ENCODE peak calls at places on chromosome 12, in four cellular contexts. S is A549, N is K562, C is HepG2. X is an unnamed sample.

GRCh38 chr12:96483116-96483515 is 6.3 kb upstream of the CFAP54 start:
- DNase-seq in S (no peak), N (no peak), C (no peak), X (no peak)

GRCh38 chr12:117985182-117985581 is 16.4 kb upstream of the KSR2 start:
- DNase-seq in S (no peak), N (no peak), C (no peak), X (no peak)

GRCh38 chr12:94875525-94875924 is 128.0 kb downstream of the NDUFA12 start:
- DNase-seq in S (peak; percentile 49), N (no peak), C (peak; percentile 21), X (peak; percentile 86)

GRCh38 chr12:42094277-42094676 is 50.4 kb downstream of the GXYLT1 start:
- DNase-seq in S (no peak), N (no peak), C (no peak), X (no peak)

GRCh38 chr12:122090759-122091535 is 12.4 kb downstream of the MLXIP start:
- DNase-seq in S (no peak), N (no peak), C (no peak), X (no peak)

GRCh38 chr12:128914908-128915563 is 61.8 kb downstream of the GLT1D1 start:
- DNase-seq in S (no peak), N (no peak), C (no peak), X (peak; percentile 88)

GRCh38 chr12:34311337-34311736 is 289.0 kb downstream of the ALG10 start:
- DNase-seq in S (no peak), N (no peak), C (no peak), X (no peak)

GRCh38 chr12:122106891-122107660 is 28.5 kb downstream of the MLXIP start:
- DNase-seq in S (no peak), N (no peak), C (no peak), X (no peak)

GRCh38 chr12:27521981-27522380 is 2.0 kb upstream of the PPFIBP1 start:
- DNase-seq in S (no peak), N (no peak), C (no peak), X (no peak)

GRCh38 chr12:10559241-10559640 is 53.6 kb downstream of the EIF2S3B start:
- DNase-seq in S (no peak), N (no peak), C (no peak), X (no peak)

GRCh38 chr12:25469861-25470260 is 83.2 kb downstream of the LMNTD1 start:
- DNase-seq in S (no peak), N (no peak), C (no peak), X (no peak)

GRCh38 chr12:38919191-38919590 is 13.8 kb upstream of the CPNE8 start:
- DNase-seq in S (no peak), N (no peak), C (no peak), X (no peak)

GRCh38 chr12:7638764-7639570 is 26.7 kb downstream of the APOBEC1 start:
- DNase-seq in S (peak; percentile 63), N (peak; percentile 66), C (peak; percentile 73), X (peak; percentile 40)

GRCh38 chr12:92108651-92109050 is 37.0 kb downstream of the BTG1 start:
- DNase-seq in S (no peak), N (peak; percentile 18), C (no peak), X (no peak)

GRCh38 chr12:108959748-108960655 is 60.9 kb downstream of the SVOP start:
- DNase-seq in S (no peak), N (no peak), C (no peak), X (no peak)

GRCh38 chr12:21476949-21477348 is 24.5 kb downstream of the RECQL start:
- DNase-seq in S (no peak), N (no peak), C (no peak), X (no peak)

GRCh38 chr12:38783304-38783703 is 122.1 kb downstream of the CPNE8 start:
- DNase-seq in S (no peak), N (no peak), C (no peak), X (no peak)

GRCh38 chr12:75894965-75895754 is 136.4 kb downstream of the PHLDA1 start:
- DNase-seq in S (no peak), N (no peak), C (no peak), X (no peak)

GRCh38 chr12:120229071-120229582 is 28.2 kb upstream of the RPLP0 start:
- DNase-seq in S (no peak), N (peak; percentile 77), C (peak; percentile 67), X (no peak)

GRCh38 chr12:120230326-120230973 is 29.5 kb upstream of the RPLP0 start:
- DNase-seq in S (peak; percentile 96), N (peak; percentile 85), C (peak; percentile 89), X (no peak)

GRCh38 chr12:120228291-120229070 is 27.6 kb upstream of the RPLP0 start:
- DNase-seq in S (peak; percentile 92), N (peak; percentile 86), C (peak; percentile 91), X (peak; percentile 49)

GRCh38 chr12:120230974-120231315 is 30.0 kb upstream of the RPLP0 start:
- DNase-seq in S (no peak), N (no peak), C (no peak), X (no peak)

DNA sequence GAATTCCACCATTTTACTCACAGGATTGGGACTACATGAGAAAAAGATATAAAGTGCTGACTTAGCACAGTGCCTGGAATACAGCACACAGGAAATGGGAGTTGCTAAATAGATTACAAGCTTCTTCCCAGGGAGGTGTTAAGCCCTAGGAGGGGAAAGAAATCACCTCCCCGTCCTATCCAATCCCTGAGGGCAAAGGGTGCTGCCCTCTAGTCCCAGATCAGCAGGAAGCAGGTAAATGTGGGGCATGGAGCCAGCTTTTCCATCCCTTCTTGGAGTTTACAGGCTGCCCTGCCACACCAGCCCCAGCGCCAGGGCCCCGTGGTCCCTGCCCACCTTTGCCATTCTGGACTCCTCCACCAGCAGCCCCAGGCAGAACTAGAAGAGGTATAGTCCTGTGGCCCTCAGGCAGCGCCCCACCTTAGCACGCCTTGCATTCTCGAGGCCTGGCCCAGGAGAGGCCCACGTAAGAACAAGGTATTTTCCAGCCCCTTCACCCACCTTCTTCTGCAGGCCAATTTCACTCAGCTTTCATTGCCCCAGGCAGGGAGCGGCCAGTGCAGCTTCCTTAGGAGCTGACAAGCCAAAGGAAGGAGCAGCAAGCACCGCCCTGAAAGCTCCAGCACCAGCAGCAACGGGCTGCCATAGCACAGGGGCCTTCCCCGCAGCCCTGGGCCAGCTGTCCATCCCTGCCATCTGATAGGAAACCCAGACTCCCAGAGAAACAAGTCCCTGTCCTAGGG is 28.8 kb upstream of the RPLP0 start:
- DNase-seq in S (no peak), N (no peak), C (no peak), X (no peak)
- TF ChIP-seq POLR2AphosphoS2 in S (no peak), N (no peak), C (no peak), X (no peak)

GRCh38 chr12:1528791-1529190 is 65.6 kb downstream of the FBXL14 start:
- DNase-seq in S (no peak), N (no peak), C (no peak), X (no peak)

GRCh38 chr12:1525858-1526257 is 68.5 kb downstream of the FBXL14 start:
- DNase-seq in S (no peak), N (no peak), C (no peak), X (no peak)

GRCh38 chr12:1529228-1529861 is 65.0 kb downstream of the FBXL14 start:
- DNase-seq in S (no peak), N (no peak), C (no peak), X (no peak)

GRCh38 chr12:1529862-1530591 is 64.4 kb downstream of the FBXL14 start:
- DNase-seq in S (no peak), N (peak; percentile 74), C (no peak), X (no peak)

GRCh38 chr12:1527789-1528188 is 66.6 kb downstream of the FBXL14 start:
- DNase-seq in S (no peak), N (no peak), C (no peak), X (no peak)
- TF ChIP-seq MYC in S (no peak), N (no peak), C (no peak), X (no peak)

GRCh38 chr12:131044760-131045381 is 91.2 kb downstream of the ADGRD1 start:
- DNase-seq in S (no peak), N (no peak), C (no peak), X (no peak)
- TF ChIP-seq POLR2AphosphoS2 in S (no peak), N (no peak), C (no peak), X (no peak)

GRCh38 chr12:43550831-43551270 is 1.2 kb downstream of the ADAMTS20 start:
- DNase-seq in S (no peak), N (no peak), C (no peak), X (no peak)
- TF ChIP-seq MYC in S (no peak), N (no peak), C (no peak), X (no peak)

DNA sequence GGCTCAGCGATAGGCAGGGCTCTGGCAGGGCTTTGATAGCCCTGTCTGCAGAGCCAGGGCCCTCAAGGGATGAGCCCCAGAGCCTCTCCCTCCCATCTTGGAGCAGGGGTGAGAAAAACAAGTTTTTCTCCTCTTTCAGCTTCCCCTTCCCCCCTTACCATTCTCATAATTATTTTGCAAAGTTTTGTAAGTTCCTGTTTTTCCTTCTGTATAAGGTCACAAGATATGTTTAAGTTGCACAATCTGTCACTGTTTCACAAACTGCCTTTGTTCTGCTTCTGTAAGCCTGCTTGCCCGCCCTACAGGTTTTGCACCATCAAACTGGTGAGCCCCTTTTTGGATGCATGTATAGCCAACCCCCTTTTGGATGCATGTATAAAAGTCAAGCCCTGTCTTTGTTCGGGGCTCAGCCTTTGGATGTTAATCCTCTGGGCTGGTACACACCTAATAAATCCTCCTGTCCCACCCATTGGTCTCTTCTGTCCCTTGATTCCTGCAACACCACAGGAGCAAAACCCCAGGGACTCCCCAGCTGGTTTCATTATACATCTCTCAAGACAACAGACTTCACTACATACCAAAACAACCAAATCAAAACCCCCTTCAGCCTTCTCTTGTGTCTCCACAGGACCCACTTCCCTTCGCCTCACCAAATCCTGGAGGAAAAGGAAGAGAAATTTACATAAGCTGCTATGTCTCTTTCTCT is 52.5 kb upstream of the RESF1 start:
- DNase-seq in S (no peak), N (no peak), C (peak; percentile 7), X (no peak)
- TF ChIP-seq POLR2AphosphoS2 in S (no peak), N (no peak), C (no peak), X (no peak)

X was measured in GM12878.